ENCODE peak calls at places on chromosomes 6 and 20, in eight cellular contexts. U is right atrium auricular region; P is CD8-positive, alpha-beta T cell; C is tibial nerve; L is activated B cell treated with CpG ODN at 0.5 μM for 24 hours; E is retinal pigment epithelial cell; Q is colonic mucosa; I is ovary. S is an unnamed sample.

GRCh38 chr20:19890358-19891117 is 126.6 kb upstream of the NAA20 start:
- DNase-seq in U (no peak), P (no peak), C (no peak), L (no peak), E (no peak), Q (peak), I (no peak), S (no peak)

GRCh38 chr20:58051367-58051766 is 177.1 kb downstream of the ANKRD60 start:
- DNase-seq in U (no peak), P (no peak), C (no peak), L (no peak), E (no peak), Q (no peak), I (no peak), S (no peak)

GRCh38 chr20:22282696-22283095 is 301.7 kb downstream of the FOXA2 start:
- DNase-seq in U (no peak), P (no peak), C (no peak), L (no peak), E (no peak), Q (no peak), I (no peak), S (no peak)

GRCh38 chr20:41098703-41099250 is 38.6 kb upstream of the PLCG1 start:
- DNase-seq in U (no peak), P (no peak), C (no peak), L (no peak), E (no peak), Q (no peak), I (no peak), S (no peak)

GRCh38 chr6:4157506-4157905 is 22.1 kb upstream of the ECI2 start:
- DNase-seq in U (no peak), P (no peak), C (no peak), L (no peak), E (no peak), Q (no peak), I (no peak), S (no peak)

GRCh38 chr6:166778046-166778445 is 151.0 kb upstream of the RPS6KA2 start:
- DNase-seq in U (peak), P (no peak), C (no peak), L (no peak), E (no peak), Q (no peak), I (no peak), S (no peak)

GRCh38 chr20:63234693-63235398 is 859 bp upstream of the BIRC7 start:
- DNase-seq in U (no peak), P (peak), C (no peak), L (no peak), E (no peak), Q (no peak), I (no peak), S (peak)

GRCh38 chr20:25750220-25750764 is 53.6 kb upstream of the ZNF337 start:
- DNase-seq in U (no peak), P (no peak), C (no peak), L (no peak), E (no peak), Q (no peak), I (peak), S (no peak)

GRCh38 chr6:135537782-135538301 is 40.3 kb upstream of the AHI1 start:
- DNase-seq in U (no peak), P (peak), C (no peak), L (no peak), E (peak), Q (no peak), I (no peak), S (no peak)

GRCh38 chr6:164982389-164982788 is 327.0 kb downstream of the C6orf118 start:
- DNase-seq in U (no peak), P (no peak), C (no peak), L (no peak), E (no peak), Q (no peak), I (no peak), S (no peak)

GRCh38 chr20:14481863-14482262 is 144.5 kb upstream of the FLRT3 start:
- DNase-seq in U (no peak), P (no peak), C (no peak), L (no peak), E (peak), Q (no peak), I (no peak), S (no peak)

GRCh38 chr6:170423030-170423429 is 116.5 kb downstream of the FAM120B start:
- DNase-seq in U (no peak), P (no peak), C (no peak), L (no peak), E (no peak), Q (no peak), I (no peak), S (no peak)

GRCh38 chr20:64140421-64140820 is 23.8 kb upstream of the MYT1 start:
- DNase-seq in U (no peak), P (peak), C (no peak), L (no peak), E (no peak), Q (no peak), I (no peak), S (no peak)

GRCh38 chr6:68559716-68560115 is 75.4 kb upstream of the ADGRB3 start:
- DNase-seq in U (no peak), P (no peak), C (no peak), L (no peak), E (peak), Q (no peak), I (no peak), S (no peak)

GRCh38 chr6:166644631-166645030 is 17.6 kb upstream of the RPS6KA2 start:
- DNase-seq in U (no peak), P (no peak), C (no peak), L (no peak), E (no peak), Q (no peak), I (no peak), S (no peak)

GRCh38 chr6:132320007-132320406 is 81.3 kb downstream of the MOXD1 start:
- DNase-seq in U (no peak), P (no peak), C (no peak), L (no peak), E (no peak), Q (no peak), I (no peak), S (no peak)

GRCh38 chr6:138666636-138667035 is 106.9 kb upstream of the CCDC28A start:
- DNase-seq in U (no peak), P (no peak), C (no peak), L (no peak), E (no peak), Q (no peak), I (no peak), S (no peak)

GRCh38 chr6:108200631-108201030 is 34.8 kb downstream of the NR2E1 start:
- DNase-seq in U (no peak), P (no peak), C (no peak), L (no peak), E (no peak), Q (no peak), I (no peak), S (no peak)

GRCh38 chr20:37567331-37567665 is 39.6 kb upstream of the BLCAP start:
- DNase-seq in U (no peak), P (no peak), C (no peak), L (no peak), E (no peak), Q (no peak), I (no peak), S (no peak)

GRCh38 chr20:25376886-25377285 is 13.7 kb downstream of the ABHD12 start:
- DNase-seq in U (no peak), P (no peak), C (no peak), L (no peak), E (no peak), Q (no peak), I (no peak), S (no peak)

GRCh38 chr6:68575765-68576439 is 59.2 kb upstream of the ADGRB3 start:
- DNase-seq in U (no peak), P (no peak), C (no peak), L (no peak), E (peak), Q (no peak), I (no peak), S (no peak)

GRCh38 chr6:79410806-79411205 is 126.4 kb downstream of the LCA5 start:
- DNase-seq in U (no peak), P (no peak), C (no peak), L (no peak), E (no peak), Q (no peak), I (no peak), S (no peak)

GRCh38 chr6:41818271-41819054 is 31.0 kb downstream of the TOMM6 start:
- DNase-seq in U (no peak), P (no peak), C (no peak), L (no peak), E (no peak), Q (no peak), I (no peak), S (no peak)

DNA sequence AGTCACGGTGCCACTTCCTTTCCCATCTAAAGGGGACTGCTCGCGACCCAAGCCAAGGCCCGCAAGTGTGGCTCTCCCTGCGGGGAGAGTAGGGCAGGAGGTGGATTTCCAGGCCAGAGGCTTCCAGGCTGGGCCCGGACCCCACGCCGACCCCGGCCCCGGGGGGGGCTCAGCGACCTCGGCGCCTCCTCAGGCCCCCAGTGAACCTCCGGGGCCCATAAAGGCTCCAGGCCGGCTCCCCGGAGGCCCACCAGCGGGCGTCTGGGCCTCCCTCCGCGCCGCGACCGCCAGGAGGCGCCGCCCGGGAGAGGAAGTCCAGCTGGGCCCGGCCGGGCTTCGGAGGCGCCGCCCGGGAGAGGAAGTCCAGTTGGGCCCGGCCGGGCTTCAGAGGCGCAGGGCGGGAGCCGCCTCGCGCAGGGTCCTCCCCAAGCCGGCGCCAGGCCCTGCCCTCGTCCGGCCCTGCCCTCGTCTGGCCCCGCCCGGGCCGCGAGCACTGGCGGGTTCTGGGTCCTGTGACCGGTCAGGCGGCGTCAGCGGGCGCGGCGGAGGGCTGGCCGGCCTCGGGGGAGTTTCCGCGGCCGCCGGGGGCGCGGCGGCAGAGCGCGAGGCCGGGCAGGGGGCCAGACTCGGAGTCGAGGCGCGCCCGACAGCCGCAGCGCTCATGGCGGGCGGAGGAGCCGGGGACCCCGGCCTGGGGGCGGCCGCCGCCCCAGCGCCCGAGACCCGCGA is at the start of gene RAB32:
- DNase-seq in U (peak), P (peak), C (peak), L (no peak), E (peak), Q (peak), I (peak), S (peak)
- TF ChIP-seq CTCF in U (peak), P (no peak), C (peak), L (no peak), E (peak), Q (peak), I (peak), S (peak)

GRCh38 chr6:148973809-148974208 is 227.0 kb downstream of the UST start:
- DNase-seq in U (no peak), P (no peak), C (no peak), L (no peak), E (no peak), Q (no peak), I (no peak), S (no peak)
- TF ChIP-seq CTCF in U (peak), P (no peak), C (peak), L (no peak), E (peak), Q (peak), I (peak), S (peak)

GRCh38 chr20:17287998-17288397 is 61.2 kb downstream of the PCSK2 start:
- DNase-seq in U (no peak), P (no peak), C (no peak), L (no peak), E (no peak), Q (no peak), I (no peak), S (no peak)

DNA sequence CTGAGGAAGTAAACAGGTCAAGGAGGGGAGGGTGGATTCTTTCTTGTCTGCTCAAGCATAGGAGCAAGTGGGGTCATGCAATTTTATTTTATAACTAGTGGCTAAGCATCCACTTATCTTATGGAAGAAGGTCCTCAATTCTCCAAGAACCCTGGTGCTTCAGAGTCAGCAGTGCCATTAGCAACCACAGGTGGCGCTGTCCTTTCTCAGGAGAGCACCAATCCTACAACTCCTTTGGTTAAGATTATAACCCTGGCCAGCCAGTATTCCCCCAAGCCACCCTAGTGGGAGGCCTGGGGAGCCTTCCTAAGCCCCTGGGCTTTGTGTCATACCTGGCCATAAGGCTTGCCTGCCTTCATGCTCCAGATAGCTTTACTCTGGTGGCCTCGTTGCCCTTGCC is 60.7 kb downstream of the PCSK2 start:
- DNase-seq in U (no peak), P (no peak), C (no peak), L (no peak), E (no peak), Q (no peak), I (no peak), S (no peak)
- TF ChIP-seq CTCF in U (no peak), P (no peak), C (no peak), L (no peak), E (peak), Q (no peak), I (no peak), S (peak)

DNA sequence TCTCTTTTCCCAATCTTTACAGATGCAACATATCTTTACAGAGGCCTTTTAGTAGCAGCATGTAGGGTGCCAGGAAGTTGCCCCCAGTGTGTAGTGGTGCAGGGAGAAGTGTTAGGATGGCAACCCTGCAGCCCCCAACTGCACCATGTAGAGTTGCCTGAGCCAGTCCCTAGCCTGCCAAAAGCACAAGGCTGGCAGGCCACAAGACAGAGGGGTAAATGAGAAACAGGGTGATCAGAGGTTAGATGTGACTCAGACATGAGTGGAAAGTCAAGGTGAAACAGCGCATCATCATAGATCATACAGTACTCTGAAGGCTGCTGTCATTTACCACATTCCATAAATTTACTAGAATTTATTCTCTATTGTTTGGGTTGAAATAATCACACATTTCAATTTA is 467.5 kb downstream of the PRKN start:
- DNase-seq in U (no peak), P (no peak), C (no peak), L (no peak), E (no peak), Q (no peak), I (no peak), S (no peak)
- TF ChIP-seq CTCF in U (no peak), P (no peak), C (no peak), L (no peak), E (no peak), Q (no peak), I (no peak), S (no peak)

S was measured in mesothelial cell of epicardium.